ENCODE peak calls at places on chromosomes 2 and 18, in nine cellular contexts. Q is stimulated activated naive CD8-positive, alpha-beta T cell treated with anti-CD3 and anti-CD28 coated beads, Interleukin-15, Interleukin-2, amounts not matched to agents 100 U/mL and 50 U/mL, for 24 hours; H is neural crest cell; N is AG20443; A is OCI-M1; J is left cardiac atrium; W is aorta; M is astrocyte of the cerebellum; B is activated CD8-positive, alpha-beta T cell treated with anti-CD3 and anti-CD28 coated beads for 36 hours. O is an unnamed sample.

GRCh38 chr2:85743304-85743978 is 10.3 kb upstream of the ATOH8 start:
- DNase-seq in Q (no peak), H (no peak), N (peak), A (no peak), J (peak), W (no peak), M (peak), B (peak), O (no peak)

GRCh38 chr2:68235090-68235489 is 17.2 kb downstream of the PPP3R1 start:
- DNase-seq in Q (no peak), H (no peak), N (no peak), A (no peak), J (no peak), W (no peak), M (no peak), B (no peak), O (no peak)

GRCh38 chr2:71631411-71631931 is 178.1 kb downstream of the DYSF start:
- DNase-seq in Q (no peak), H (no peak), N (peak), A (no peak), J (no peak), W (no peak), M (peak), B (no peak), O (no peak)

GRCh38 chr18:22230403-22231042 is 61.1 kb downstream of the GATA6 start:
- DNase-seq in Q (no peak), H (no peak), N (peak), A (no peak), J (no peak), W (no peak), M (peak), B (no peak), O (no peak)

GRCh38 chr2:158414538-158414937 is 42.0 kb downstream of the CCDC148 start:
- DNase-seq in Q (no peak), H (no peak), N (peak), A (no peak), J (no peak), W (no peak), M (peak), B (no peak), O (no peak)

GRCh38 chr18:49050462-49050861 is 99.7 kb upstream of the SMAD7 start:
- DNase-seq in Q (no peak), H (no peak), N (no peak), A (no peak), J (no peak), W (no peak), M (no peak), B (no peak), O (no peak)

GRCh38 chr2:42092084-42092996 is 44.5 kb downstream of the PKDCC start:
- DNase-seq in Q (no peak), H (no peak), N (no peak), A (no peak), J (no peak), W (no peak), M (no peak), B (no peak), O (peak)

GRCh38 chr2:129281761-129282160 is 697.7 kb upstream of the RAB6C start:
- DNase-seq in Q (no peak), H (no peak), N (no peak), A (no peak), J (no peak), W (no peak), M (no peak), B (no peak), O (no peak)

GRCh38 chr18:7272268-7273049 is 41.6 kb downstream of the LRRC30 start:
- DNase-seq in Q (no peak), H (peak), N (peak), A (peak), J (peak), W (peak), M (peak), B (peak), O (no peak)

GRCh38 chr2:95019572-95019971 is 5.9 kb upstream of the MAL start:
- DNase-seq in Q (no peak), H (no peak), N (no peak), A (no peak), J (no peak), W (no peak), M (no peak), B (no peak), O (no peak)

GRCh38 chr2:153163055-153163454 is 315.5 kb downstream of the RPRM start:
- DNase-seq in Q (peak), H (peak), N (no peak), A (peak), J (no peak), W (no peak), M (peak), B (peak), O (no peak)

GRCh38 chr2:111930875-111931274 is 32.5 kb downstream of the MERTK start:
- DNase-seq in Q (peak), H (no peak), N (peak), A (no peak), J (no peak), W (no peak), M (peak), B (peak), O (no peak)

GRCh38 chr18:38932752-38933151 is 1367.2 kb upstream of the CELF4 start:
- DNase-seq in Q (no peak), H (no peak), N (no peak), A (no peak), J (no peak), W (no peak), M (no peak), B (no peak), O (no peak)

GRCh38 chr2:186751078-186751477 is 57.2 kb downstream of the FAM171B start:
- DNase-seq in Q (no peak), H (no peak), N (no peak), A (no peak), J (no peak), W (no peak), M (no peak), B (no peak), O (no peak)

GRCh38 chr2:174595904-174596397 is 1.7 kb downstream of the WIPF1 start:
- DNase-seq in Q (no peak), H (no peak), N (no peak), A (peak), J (no peak), W (no peak), M (no peak), B (no peak), O (no peak)

GRCh38 chr18:48885951-48886400 is 64.8 kb downstream of the SMAD7 start:
- DNase-seq in Q (no peak), H (no peak), N (no peak), A (no peak), J (peak), W (no peak), M (no peak), B (no peak), O (peak)

GRCh38 chr2:46097714-46098480 is 199.3 kb upstream of the EPAS1 start:
- DNase-seq in Q (no peak), H (no peak), N (peak), A (peak), J (peak), W (no peak), M (peak), B (no peak), O (peak)

GRCh38 chr2:129813404-129813803 is 166.1 kb upstream of the RAB6C start:
- DNase-seq in Q (no peak), H (no peak), N (no peak), A (no peak), J (no peak), W (no peak), M (no peak), B (no peak), O (no peak)

GRCh38 chr2:224630659-224631550 is 45.7 kb upstream of the CUL3 start:
- DNase-seq in Q (no peak), H (no peak), N (no peak), A (no peak), J (no peak), W (no peak), M (no peak), B (no peak), O (no peak)

GRCh38 chr2:105858868-105859693 is 114.4 kb downstream of the NCK2 start:
- DNase-seq in Q (no peak), H (no peak), N (no peak), A (no peak), J (no peak), W (peak), M (no peak), B (peak), O (no peak)

GRCh38 chr18:48391863-48392262 is 17.3 kb downstream of the ZBTB7C start:
- DNase-seq in Q (no peak), H (no peak), N (peak), A (no peak), J (no peak), W (peak), M (no peak), B (no peak), O (no peak)

GRCh38 chr2:223976635-223977226 is 19.5 kb downstream of the MRPL44 start:
- DNase-seq in Q (no peak), H (no peak), N (no peak), A (no peak), J (no peak), W (no peak), M (peak), B (no peak), O (no peak)

GRCh38 chr18:26621161-26622026 is 73.0 kb upstream of the KCTD1 start:
- DNase-seq in Q (peak), H (peak), N (peak), A (peak), J (peak), W (no peak), M (no peak), B (peak), O (peak)

GRCh38 chr18:9638886-9639285 is 24.5 kb upstream of the PPP4R1 start:
- DNase-seq in Q (no peak), H (no peak), N (no peak), A (no peak), J (no peak), W (no peak), M (no peak), B (no peak), O (no peak)

GRCh38 chr18:21315741-21316187 is 73.7 kb downstream of the GREB1L start:
- DNase-seq in Q (no peak), H (no peak), N (peak), A (no peak), J (no peak), W (no peak), M (no peak), B (no peak), O (no peak)

GRCh38 chr2:165762723-165763122 is 31.3 kb downstream of the GALNT3 start:
- DNase-seq in Q (no peak), H (no peak), N (no peak), A (no peak), J (no peak), W (no peak), M (no peak), B (no peak), O (no peak)

GRCh38 chr2:219668316-219668715 is 40.9 kb downstream of the SLC4A3 start:
- DNase-seq in Q (no peak), H (no peak), N (no peak), A (no peak), J (no peak), W (no peak), M (no peak), B (no peak), O (no peak)

GRCh38 chr2:28395334-28396061 is 2.8 kb downstream of the FOSL2 start:
- DNase-seq in Q (no peak), H (no peak), N (peak), A (peak), J (peak), W (peak), M (no peak), B (no peak), O (peak)

GRCh38 chr2:54570925-54571694 is 115.0 kb downstream of the SPTBN1 start:
- DNase-seq in Q (peak), H (no peak), N (peak), A (peak), J (peak), W (no peak), M (peak), B (peak), O (peak)

GRCh38 chr2:64133828-64134227 is 10.4 kb downstream of the PELI1 start:
- DNase-seq in Q (no peak), H (no peak), N (no peak), A (no peak), J (no peak), W (no peak), M (no peak), B (no peak), O (no peak)

GRCh38 chr2:186889291-186889886 is 40.4 kb upstream of the ZSWIM2 start:
- DNase-seq in Q (no peak), H (no peak), N (no peak), A (no peak), J (no peak), W (no peak), M (no peak), B (no peak), O (no peak)

GRCh38 chr2:126793885-126794613 is 104.6 kb upstream of the TEX51 start:
- DNase-seq in Q (no peak), H (no peak), N (no peak), A (no peak), J (no peak), W (no peak), M (no peak), B (no peak), O (no peak)

GRCh38 chr2:76599732-76600368 is 889.1 kb upstream of the GCFC2 start:
- DNase-seq in Q (no peak), H (peak), N (peak), A (peak), J (peak), W (no peak), M (peak), B (peak), O (no peak)

GRCh38 chr2:227033471-227034148 is 130.4 kb downstream of the COL4A4 start:
- DNase-seq in Q (peak), H (peak), N (peak), A (peak), J (peak), W (no peak), M (no peak), B (peak), O (no peak)

GRCh38 chr18:10201655-10202054 is 252.8 kb upstream of the APCDD1 start:
- DNase-seq in Q (no peak), H (no peak), N (no peak), A (no peak), J (no peak), W (no peak), M (no peak), B (no peak), O (peak)

GRCh38 chr18:49725809-49726514 is 87.4 kb downstream of the ACAA2 start:
- DNase-seq in Q (no peak), H (peak), N (peak), A (no peak), J (peak), W (peak), M (peak), B (no peak), O (no peak)